ENCODE peak calls at places on chromosomes 16 and 17, in four cellular contexts. Q is stomach, I is heart right ventricle, C is psoas muscle. Y is an unnamed sample.

GRCh38 chr17:38958326-38958725 is 8.9 kb downstream of the FBXO47 start:
- DNase-seq in Q (no peak), I (no peak), C (no peak), Y (no peak)

GRCh38 chr17:38724337-38724988 is 5.7 kb upstream of the CISD3 start:
- DNase-seq in Q (peak; percentile 77), C (peak; percentile 79), I (peak; percentile 73), Y (no peak)

GRCh38 chr17:79746955-79747507 is 16.3 kb downstream of the ENPP7 start:
- DNase-seq in Q (no peak), C (no peak), I (no peak), Y (no peak)

GRCh38 chr16:3646348-3646920 is 8.1 kb upstream of the DNASE1 start:
- DNase-seq in Q (peak; percentile 73), I (no peak), C (no peak), Y (peak; percentile 34)

GRCh38 chr17:50877838-50878237 is 11.7 kb upstream of the TOB1 start:
- DNase-seq in C (no peak), I (no peak), Q (no peak), Y (no peak)

GRCh38 chr17:17235212-17236174 is 1.5 kb downstream of the FLCN start:
- DNase-seq in I (no peak), Q (no peak), C (peak; percentile 69), Y (no peak)

GRCh38 chr16:2199621-2200139 is 3.3 kb upstream of the CASKIN1 start:
- DNase-seq in C (no peak), I (no peak), Q (no peak), Y (no peak)

GRCh38 chr16:23320695-23321094 is 18.6 kb downstream of the SCNN1B start:
- DNase-seq in C (no peak), Q (no peak), I (no peak), Y (peak; percentile 91)

GRCh38 chr16:117381-118365 is 20.8 kb downstream of the NPRL3 start:
- DNase-seq in Q (peak; percentile 73), C (peak; percentile 69), I (peak; percentile 48), Y (peak; percentile 81)

GRCh38 chr17:61842899-61843298 is 20.4 kb downstream of the BRIP1 start:
- DNase-seq in C (no peak), Q (no peak), I (no peak), Y (no peak)

GRCh38 chr16:57039148-57039812 is 49.9 kb downstream of the NLRC5 start:
- DNase-seq in Q (no peak), C (no peak), I (no peak), Y (peak; percentile 62)

GRCh38 chr16:30755955-30756780 is 5.7 kb downstream of the CFAP119 start:
- DNase-seq in C (no peak), Q (no peak), I (no peak), Y (no peak)

GRCh38 chr17:66522591-66523272 is 220.3 kb downstream of the PRKCA start:
- DNase-seq in I (no peak), C (no peak), Q (no peak), Y (no peak)

GRCh38 chr17:32912218-32912897 is 15.6 kb upstream of the TMEM98 start:
- DNase-seq in C (no peak), I (peak; percentile 29), Q (peak; percentile 84), Y (peak; percentile 86)

GRCh38 chr16:85634747-85635544 is 21.8 kb downstream of the GSE1 start:
- DNase-seq in Q (peak; percentile 48), C (no peak), I (no peak), Y (no peak)

GRCh38 chr16:18979936-18980335 is 3.8 kb upstream of the TMC7 start:
- DNase-seq in C (no peak), I (no peak), Q (peak; percentile 42), Y (no peak)

GRCh38 chr16:66263973-66264310 is 102.5 kb upstream of the CDH5 start:
- DNase-seq in C (no peak), Q (no peak), I (no peak), Y (no peak)

GRCh38 chr16:23254338-23254737 is 47.8 kb upstream of the SCNN1B start:
- DNase-seq in Q (no peak), C (no peak), I (no peak), Y (no peak)

GRCh38 chr17:59105852-59106462 is 723 bp downstream of the TRIM37 start:
- DNase-seq in Q (peak; percentile 63), C (peak; percentile 75), I (peak; percentile 65), Y (peak; percentile 80)

GRCh38 chr16:47309581-47310312 is 151.1 kb downstream of the ITFG1 start:
- DNase-seq in I (no peak), Q (no peak), C (no peak), Y (no peak)

GRCh38 chr17:74161501-74161850 is 42.0 kb upstream of the RPL38 start:
- DNase-seq in Q (no peak), I (no peak), C (no peak), Y (no peak)

GRCh38 chr16:4940719-4941118 is 3.8 kb upstream of the PPL start:
- DNase-seq in C (no peak), Q (no peak), I (no peak), Y (no peak)

GRCh38 chr16:66751992-66752322 is 548 bp upstream of the DYNC1LI2 start:
- DNase-seq in Q (no peak), I (no peak), C (no peak), Y (no peak)

GRCh38 chr17:4463818-4464501 is 30.2 kb downstream of the SPNS3 start:
- DNase-seq in C (no peak), I (no peak), Q (no peak), Y (no peak)

GRCh38 chr16:11875721-11876120 is 24.4 kb upstream of the RSL1D1 start:
- DNase-seq in Q (no peak), C (no peak), I (no peak), Y (no peak)

GRCh38 chr16:58732545-58733247 is 1.4 kb downstream of the GOT2 start:
- DNase-seq in C (no peak), I (no peak), Q (no peak), Y (no peak)

GRCh38 chr16:1870365-1871082 is 1.4 kb downstream of the MEIOB start:
- DNase-seq in I (no peak), Q (no peak), C (no peak), Y (no peak)

GRCh38 chr17:20189322-20189721 is 180.2 kb downstream of the SPECC1 start:
- DNase-seq in C (no peak), Q (no peak), I (no peak), Y (no peak)

GRCh38 chr16:9666834-9667480 is 515.3 kb downstream of the GRIN2A start:
- DNase-seq in I (no peak), Q (no peak), C (no peak), Y (no peak)

GRCh38 chr16:4077083-4077714 is 39.0 kb downstream of the ADCY9 start:
- DNase-seq in C (no peak), Q (no peak), I (no peak), Y (no peak)

GRCh38 chr17:40351185-40352043 is 13.1 kb downstream of the GJD3 start:
- DNase-seq in C (peak; percentile 48), I (no peak), Q (no peak), Y (no peak)

GRCh38 chr17:70636517-70637133 is 467.3 kb downstream of the KCNJ2 start:
- DNase-seq in C (no peak), Q (no peak), I (no peak), Y (no peak)

GRCh38 chr16:67965668-67966548 is 2.5 kb downstream of the SLC12A4 start:
- DNase-seq in I (no peak), C (no peak), Q (no peak), Y (no peak)

GRCh38 chr16:7319514-7319913 is 13.1 kb upstream of the RBFOX1 start:
- DNase-seq in Q (no peak), C (no peak), I (no peak), Y (no peak)

GRCh38 chr17:44628234-44629188 is 27.8 kb upstream of the MEIOC start:
- DNase-seq in Q (no peak), I (peak; percentile 66), C (peak; percentile 54), Y (peak; percentile 57)
- TF ChIP-seq CTCF in Q (no peak), I (no peak), C (no peak), Y (no peak)

GRCh38 chr17:2176484-2177175 is 121.7 kb downstream of the HIC1 start:
- DNase-seq in Q (no peak), C (no peak), I (peak; percentile 33), Y (no peak)

GRCh38 chr17:2175294-2175628 is 120.4 kb downstream of the HIC1 start:
- DNase-seq in C (no peak), Q (no peak), I (no peak), Y (no peak)

GRCh38 chr17:2174048-2174447 is 119.1 kb downstream of the HIC1 start:
- DNase-seq in C (no peak), I (no peak), Q (no peak), Y (no peak)

GRCh38 chr17:2173005-2173404 is 118.1 kb downstream of the HIC1 start:
- DNase-seq in C (no peak), Q (no peak), I (no peak), Y (no peak)

GRCh38 chr17:2174471-2175293 is 119.8 kb downstream of the HIC1 start:
- DNase-seq in C (peak; percentile 84), I (peak; percentile 81), Q (no peak), Y (peak; percentile 70)
- TF ChIP-seq CTCF in C (no peak), I (no peak), Q (no peak), Y (no peak)

GRCh38 chr17:163514-164103 is 17.8 kb downstream of the DOC2B start:
- DNase-seq in C (no peak), I (no peak), Q (no peak), Y (no peak)
- TF ChIP-seq CTCF in C (no peak), I (no peak), Q (no peak), Y (no peak)

DNA sequence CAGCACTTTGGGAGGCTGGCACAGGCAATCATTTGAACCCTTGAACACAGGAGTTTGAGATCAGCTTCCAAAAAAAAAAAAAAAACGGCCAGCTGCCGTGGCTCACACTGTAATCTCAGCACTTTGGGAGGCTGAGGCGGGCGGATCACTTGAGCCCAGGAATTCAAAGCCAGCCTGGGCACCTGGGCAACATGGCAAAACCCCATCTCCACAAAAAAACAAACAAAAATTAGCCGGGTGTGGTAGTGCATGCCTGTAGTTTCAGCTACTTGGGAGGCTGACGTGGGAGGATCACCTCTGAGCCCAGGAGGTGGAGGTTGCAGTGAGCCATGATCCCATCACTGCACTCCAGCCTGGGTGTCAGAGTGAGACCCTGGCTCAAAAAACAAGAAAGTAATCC is 39.0 kb downstream of the GRB2 start:
- DNase-seq in I (no peak), Q (no peak), C (no peak), Y (no peak)
- TF ChIP-seq CTCF in I (no peak), Q (no peak), C (no peak), Y (no peak)

DNA sequence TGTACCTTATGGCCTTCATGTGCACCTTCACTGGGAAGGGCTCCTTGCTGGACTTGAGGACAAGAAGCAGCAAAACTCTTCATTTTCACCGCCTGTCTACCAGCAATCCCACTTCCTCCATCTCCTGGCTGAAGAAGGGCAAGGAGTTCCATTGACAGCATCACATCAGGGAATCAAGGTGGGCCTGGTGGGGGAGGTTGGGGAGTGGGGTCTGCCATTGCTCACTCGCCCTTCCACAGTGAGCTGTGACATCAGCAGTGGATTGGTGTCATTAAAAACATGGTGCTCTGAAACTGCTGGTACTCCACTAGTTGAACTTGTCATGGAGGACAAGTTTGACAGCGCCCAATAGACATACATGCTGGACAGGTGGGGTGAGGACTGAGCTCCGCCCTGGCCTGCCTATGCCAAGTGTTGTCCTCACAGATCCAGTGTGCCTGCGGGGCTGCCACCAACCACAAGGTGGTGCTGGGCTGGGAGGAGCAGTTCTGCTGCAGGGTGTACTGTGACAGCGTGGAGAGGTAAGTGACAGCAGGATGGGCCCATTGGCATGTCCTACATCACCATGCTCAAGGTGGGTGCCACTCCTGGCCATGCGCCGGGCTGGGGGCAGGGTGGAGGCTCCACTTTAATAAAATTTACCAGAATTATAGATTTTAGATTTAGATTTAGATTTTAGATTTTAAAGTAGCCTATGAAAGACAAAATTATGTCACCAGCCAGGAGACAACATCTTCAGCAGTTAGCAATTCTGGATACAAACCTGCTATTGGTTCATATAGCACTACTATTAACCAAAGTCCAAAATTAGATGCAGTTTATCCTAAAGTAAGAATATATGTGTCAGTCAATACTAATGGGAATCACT is 1729.1 kb downstream of the TP53TG3F start:
- DNase-seq in Q (no peak), C (no peak), I (no peak), Y (peak; percentile 34)
- TF ChIP-seq CTCF in Q (no peak), C (no peak), I (peak; percentile 18), Y (no peak)

Y was measured in lower lobe of right lung.